ENCODE peak calls at places on chromosomes 3 and 15, in nine cellular contexts. Z is A549; C is coronary artery; N is right cardiac atrium; I is foreskin keratinocyte; Q is ascending aorta; S is cardiac muscle cell; M is CD8-positive, alpha-beta T cell; Y is aorta. J is an unnamed sample.

GRCh38 chr15:99953886-99954285 is 220.6 kb upstream of the LYSMD4 start:
- DNase-seq in Z (no peak), C (peak), N (no peak), I (no peak), Q (no peak), S (no peak), M (no peak), Y (no peak), J (no peak)

GRCh38 chr3:129888739-129889138 is 4.8 kb downstream of the TMCC1 start:
- DNase-seq in Z (no peak), C (no peak), N (no peak), I (peak), Q (no peak), S (peak), M (no peak), Y (no peak), J (no peak)

GRCh38 chr15:42133356-42133755 is 23.1 kb downstream of the PLA2G4F start:
- DNase-seq in Z (no peak), C (no peak), N (no peak), I (no peak), Q (no peak), S (no peak), M (no peak), Y (no peak), J (no peak)

GRCh38 chr15:31811641-31812040 is 218.7 kb upstream of the CHRNA7 start:
- DNase-seq in Z (no peak), C (no peak), N (no peak), I (no peak), Q (no peak), S (no peak), M (no peak), Y (no peak), J (peak)

GRCh38 chr3:52834871-52835501 is at the start of gene MUSTN1:
- DNase-seq in Z (no peak), C (peak), N (peak), I (no peak), Q (no peak), S (peak), M (no peak), Y (peak), J (no peak)

GRCh38 chr3:156619376-156619775 is 55.0 kb upstream of the TIPARP start:
- DNase-seq in Z (no peak), C (no peak), N (no peak), I (no peak), Q (no peak), S (peak), M (no peak), Y (no peak), J (no peak)

GRCh38 chr3:127820221-127820870 is 2.0 kb downstream of the MGLL start:
- DNase-seq in Z (no peak), C (no peak), N (peak), I (peak), Q (no peak), S (peak), M (no peak), Y (no peak), J (no peak)

GRCh38 chr3:35616346-35616745 is 23.0 kb upstream of the ARPP21 start:
- DNase-seq in Z (no peak), C (no peak), N (no peak), I (no peak), Q (no peak), S (no peak), M (no peak), Y (no peak), J (no peak)

GRCh38 chr3:155018621-155019330 is 61.3 kb upstream of the MME start:
- DNase-seq in Z (no peak), C (no peak), N (no peak), I (peak), Q (no peak), S (peak), M (no peak), Y (no peak), J (no peak)

GRCh38 chr15:66388057-66388363 is 1.3 kb downstream of the MAP2K1 start:
- DNase-seq in Z (no peak), C (no peak), N (no peak), I (no peak), Q (no peak), S (no peak), M (no peak), Y (no peak), J (no peak)

GRCh38 chr3:10309736-10310135 is 11.2 kb downstream of the SEC13 start:
- DNase-seq in Z (no peak), C (no peak), N (no peak), I (no peak), Q (no peak), S (peak), M (no peak), Y (no peak), J (no peak)

GRCh38 chr15:83848315-83849050 is 194.6 kb downstream of the ADAMTSL3 start:
- DNase-seq in Z (no peak), C (no peak), N (no peak), I (peak), Q (no peak), S (peak), M (no peak), Y (no peak), J (no peak)

GRCh38 chr15:70432924-70433500 is 330.3 kb downstream of the UACA start:
- DNase-seq in Z (no peak), C (no peak), N (no peak), I (no peak), Q (no peak), S (no peak), M (no peak), Y (no peak), J (no peak)

GRCh38 chr3:69699183-69699582 is 40.1 kb upstream of the MITF start:
- DNase-seq in Z (no peak), C (no peak), N (no peak), I (no peak), Q (no peak), S (no peak), M (no peak), Y (no peak), J (no peak)

GRCh38 chr3:10459954-10460754 is 45.2 kb downstream of the ATP2B2 start:
- DNase-seq in Z (peak), C (no peak), N (peak), I (peak), Q (no peak), S (peak), M (peak), Y (no peak), J (no peak)

GRCh38 chr15:66770518-66771350 is 68.7 kb downstream of the SMAD6 start:
- DNase-seq in Z (no peak), C (no peak), N (no peak), I (no peak), Q (no peak), S (no peak), M (no peak), Y (peak), J (no peak)

GRCh38 chr15:39191871-39192281 is 389.0 kb upstream of the THBS1 start:
- DNase-seq in Z (no peak), C (no peak), N (no peak), I (peak), Q (no peak), S (peak), M (no peak), Y (no peak), J (no peak)
- H3K27ac ChIP-seq in Z (peak), C (no peak), N (no peak), I (peak), Q (no peak), S (no peak), M (no peak), Y (no peak), J (no peak)

GRCh38 chr15:63040509-63040908 is 2.0 kb upstream of the TPM1 start:
- DNase-seq in Z (no peak), C (no peak), N (no peak), I (peak), Q (no peak), S (no peak), M (no peak), Y (no peak), J (no peak)
- H3K27ac ChIP-seq in Z (peak), C (peak), N (no peak), I (no peak), Q (peak), S (peak), M (no peak), Y (peak), J (no peak)

GRCh38 chr15:64122444-64122843 is 26.7 kb downstream of the SNX1 start:
- DNase-seq in Z (no peak), C (no peak), N (no peak), I (no peak), Q (no peak), S (no peak), M (no peak), Y (no peak), J (no peak)
- H3K27ac ChIP-seq in Z (no peak), C (no peak), N (no peak), I (no peak), Q (no peak), S (no peak), M (no peak), Y (no peak), J (peak)

GRCh38 chr3:196499807-196500524 is 3.6 kb downstream of the RNF168 start:
- DNase-seq in Z (no peak), C (no peak), N (no peak), I (no peak), Q (no peak), S (no peak), M (no peak), Y (no peak), J (no peak)

GRCh38 chr3:196496183-196496582 is 7.4 kb downstream of the RNF168 start:
- DNase-seq in Z (no peak), C (no peak), N (no peak), I (no peak), Q (no peak), S (no peak), M (no peak), Y (no peak), J (no peak)

GRCh38 chr3:196498297-196498696 is 5.3 kb downstream of the RNF168 start:
- DNase-seq in Z (no peak), C (no peak), N (no peak), I (no peak), Q (no peak), S (no peak), M (no peak), Y (no peak), J (no peak)

GRCh38 chr3:196501316-196502064 is 2.1 kb downstream of the RNF168 start:
- DNase-seq in Z (no peak), C (no peak), N (no peak), I (peak), Q (no peak), S (peak), M (no peak), Y (no peak), J (no peak)

DNA sequence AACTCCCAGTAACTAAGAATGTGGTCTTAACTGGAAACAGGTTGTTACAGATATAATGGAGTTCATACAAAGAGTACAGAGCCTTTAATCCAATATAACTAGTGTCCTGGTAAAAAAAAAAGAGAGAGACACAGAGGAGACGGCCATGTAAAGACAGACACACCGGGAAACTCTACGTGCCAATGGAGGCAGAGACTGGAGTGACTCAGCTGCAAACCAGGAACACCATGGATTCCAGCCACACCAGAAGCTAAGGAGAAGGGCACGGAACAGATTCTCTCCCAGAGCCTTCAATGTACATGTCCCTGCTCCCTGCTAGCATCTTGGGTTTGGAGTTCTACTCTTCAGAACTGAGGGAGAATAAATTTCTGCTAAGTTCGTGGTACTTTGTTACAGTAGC is 4.5 kb downstream of the RNF168 start:
- DNase-seq in Z (no peak), C (no peak), N (no peak), I (no peak), Q (no peak), S (peak), M (no peak), Y (no peak), J (no peak)
- H3K27ac ChIP-seq in Z (peak), C (no peak), N (peak), I (no peak), Q (peak), S (no peak), M (no peak), Y (no peak), J (no peak)

GRCh38 chr3:16113704-16114103 is 60.8 kb upstream of the GALNT15 start:
- DNase-seq in Z (no peak), C (no peak), N (no peak), I (no peak), Q (no peak), S (no peak), M (no peak), Y (no peak), J (no peak)
- H3K27ac ChIP-seq in Z (no peak), C (peak), N (no peak), I (no peak), Q (peak), S (no peak), M (no peak), Y (no peak), J (no peak)

GRCh38 chr3:196689941-196690660 is 21.9 kb downstream of the CEP19 start:
- DNase-seq in Z (no peak), C (no peak), N (no peak), I (no peak), Q (no peak), S (no peak), M (no peak), Y (no peak), J (no peak)

GRCh38 chr3:196688349-196688748 is 23.7 kb downstream of the CEP19 start:
- DNase-seq in Z (no peak), C (no peak), N (peak), I (no peak), Q (peak), S (peak), M (no peak), Y (no peak), J (no peak)

GRCh38 chr3:196684548-196685407 is 27.3 kb downstream of the CEP19 start:
- DNase-seq in Z (peak), C (peak), N (peak), I (peak), Q (no peak), S (peak), M (peak), Y (no peak), J (peak)

DNA sequence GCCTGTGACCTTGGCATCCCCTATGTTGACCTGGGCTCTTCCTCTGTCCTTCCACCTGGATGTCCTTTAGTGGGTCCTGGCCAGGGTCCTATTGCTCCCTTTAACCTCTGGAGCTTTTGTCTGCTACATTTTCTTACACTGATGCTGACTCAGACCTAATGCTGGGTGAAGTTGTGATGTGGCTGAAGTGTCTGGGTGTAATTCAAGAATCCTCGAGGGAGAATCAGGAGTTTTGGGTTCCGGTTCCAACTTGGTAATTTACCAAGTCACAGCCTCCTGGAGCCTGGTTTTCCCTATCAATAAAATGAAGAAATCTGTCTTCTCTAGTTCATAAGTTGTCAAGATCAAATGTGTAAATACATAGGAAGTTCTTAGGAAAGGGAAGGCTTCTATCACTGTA is 25.6 kb downstream of the CEP19 start:
- DNase-seq in Z (no peak), C (no peak), N (no peak), I (no peak), Q (no peak), S (peak), M (no peak), Y (no peak), J (no peak)
- H3K27ac ChIP-seq in Z (no peak), C (no peak), N (no peak), I (no peak), Q (no peak), S (no peak), M (no peak), Y (no peak), J (no peak)

DNA sequence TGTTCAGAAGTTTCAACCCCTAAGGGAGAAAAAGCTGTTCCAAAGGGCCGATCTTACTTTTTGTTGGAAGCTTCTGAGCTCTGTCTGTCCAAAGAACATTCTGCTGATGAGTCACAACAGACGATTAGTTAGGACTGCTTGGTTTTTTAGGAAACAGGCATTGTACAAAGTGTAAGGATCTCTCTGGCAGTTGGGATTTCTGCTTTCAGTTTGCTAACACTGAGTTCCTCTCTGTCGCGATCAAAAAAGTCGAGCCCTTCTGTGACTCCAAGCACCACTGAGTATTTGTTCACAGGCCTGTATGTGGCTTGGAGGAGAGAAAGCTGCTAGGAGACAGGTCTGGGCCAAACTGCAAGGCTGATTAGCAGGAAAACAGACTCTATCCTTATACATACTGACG is 91.8 kb upstream of the PFN2 start:
- DNase-seq in Z (no peak), C (no peak), N (no peak), I (peak), Q (no peak), S (peak), M (no peak), Y (no peak), J (no peak)
- H3K27ac ChIP-seq in Z (no peak), C (peak), N (peak), I (no peak), Q (peak), S (no peak), M (no peak), Y (peak), J (no peak)

GRCh38 chr3:177306252-177306651 is 109.0 kb upstream of the TBL1XR1 start:
- DNase-seq in Z (no peak), C (no peak), N (no peak), I (peak), Q (no peak), S (peak), M (no peak), Y (no peak), J (no peak)
- H3K27ac ChIP-seq in Z (no peak), C (no peak), N (no peak), I (no peak), Q (no peak), S (no peak), M (no peak), Y (no peak), J (no peak)

GRCh38 chr15:55764398-55764797 is 21.4 kb upstream of the PRTG start:
- DNase-seq in Z (no peak), C (no peak), N (no peak), I (no peak), Q (no peak), S (no peak), M (no peak), Y (no peak), J (no peak)
- H3K27ac ChIP-seq in Z (no peak), C (no peak), N (no peak), I (no peak), Q (no peak), S (no peak), M (no peak), Y (no peak), J (no peak)

GRCh38 chr3:158640646-158641045 is 3.7 kb upstream of the GFM1 start:
- DNase-seq in Z (no peak), C (no peak), N (no peak), I (no peak), Q (no peak), S (no peak), M (no peak), Y (no peak), J (no peak)

GRCh38 chr3:158642474-158643210 is 1.7 kb upstream of the GFM1 start:
- DNase-seq in Z (no peak), C (no peak), N (no peak), I (no peak), Q (no peak), S (no peak), M (no peak), Y (no peak), J (no peak)

GRCh38 chr3:158644345-158644908 is at the start of gene GFM1:
- DNase-seq in Z (peak), C (peak), N (peak), I (peak), Q (peak), S (peak), M (peak), Y (peak), J (peak)

DNA sequence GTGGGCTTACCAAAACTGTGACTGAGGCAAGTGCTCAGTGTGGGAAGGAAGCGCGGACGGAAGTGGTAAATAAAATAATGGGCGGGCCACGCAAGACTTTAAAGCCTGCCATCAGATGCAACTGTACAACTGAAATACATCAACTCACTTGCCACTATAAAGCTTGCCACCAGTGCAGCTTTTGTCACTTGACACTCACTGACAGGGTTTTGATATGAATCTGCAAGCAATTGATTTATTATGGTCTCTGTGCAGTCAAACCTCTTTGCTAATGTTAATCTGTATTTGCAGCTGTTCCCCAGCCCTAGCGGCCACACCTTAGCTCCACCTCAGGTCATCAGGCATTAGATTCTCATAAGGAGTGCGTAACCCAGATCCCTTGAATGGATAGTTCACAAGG is 2.3 kb upstream of the GFM1 start:
- DNase-seq in Z (no peak), C (no peak), N (no peak), I (no peak), Q (no peak), S (no peak), M (no peak), Y (no peak), J (no peak)
- H3K27ac ChIP-seq in Z (no peak), C (no peak), N (no peak), I (no peak), Q (no peak), S (no peak), M (no peak), Y (no peak), J (no peak)